ENCODE peak calls at places on chromosome 13, in ten cellular contexts. R is Peyer's patch; Z is GM12865; A is CD8-positive, alpha-beta memory T cell; L is AG04450; T is GM12878; I is epithelial cell of esophagus; V is body of pancreas; O is foreskin fibroblast; S is adrenal gland. E is an unnamed sample.
A peak's percentile ranks its signal among the peaks of the same experiment; 100 is the strongest.

GRCh38 chr13:50069255-50069654 is 54.0 kb downstream of the KCNRG start:
- DNase-seq in R (no peak), Z (no peak), A (no peak), L (no peak), T (no peak), I (no peak), V (no peak), O (no peak), S (no peak), E (no peak)

GRCh38 chr13:101730420-101731000 is 278.0 kb downstream of the ITGBL1 start:
- DNase-seq in R (no peak), Z (no peak), A (no peak), L (no peak), T (no peak), I (no peak), V (peak; percentile 11), O (no peak), S (no peak), E (no peak)

GRCh38 chr13:106151056-106151699 is 384.3 kb downstream of the EFNB2 start:
- DNase-seq in R (no peak), Z (no peak), A (no peak), L (peak; percentile 59), T (no peak), I (peak; percentile 97), V (no peak), O (peak; percentile 97), S (no peak), E (no peak)

GRCh38 chr13:71033026-71033425 is 834.0 kb downstream of the DACH1 start:
- DNase-seq in R (no peak), Z (no peak), A (no peak), L (no peak), T (no peak), I (peak; percentile 4), V (no peak), O (no peak), S (no peak), E (no peak)

GRCh38 chr13:30363725-30364124 is 56.4 kb upstream of the KATNAL1 start:
- DNase-seq in R (no peak), Z (no peak), A (no peak), L (no peak), T (no peak), I (no peak), V (no peak), O (no peak), S (no peak), E (no peak)

GRCh38 chr13:91537376-91537775 is 139.0 kb downstream of the GPC5 start:
- DNase-seq in R (no peak), Z (no peak), A (no peak), L (no peak), T (no peak), I (no peak), V (no peak), O (no peak), S (no peak), E (no peak)

GRCh38 chr13:70384156-70384555 is 275.9 kb upstream of the KLHL1 start:
- DNase-seq in R (no peak), Z (no peak), A (no peak), L (no peak), T (no peak), I (no peak), V (no peak), O (no peak), S (no peak), E (no peak)

GRCh38 chr13:35720690-35721554 is 244.4 kb upstream of the MAB21L1 start:
- DNase-seq in R (no peak), Z (peak; percentile 50), A (no peak), L (no peak), T (no peak), I (peak; percentile 39), V (peak; percentile 53), O (no peak), S (peak; percentile 52), E (peak; percentile 14)

GRCh38 chr13:105363747-105364177 is 1171.7 kb downstream of the EFNB2 start:
- DNase-seq in R (no peak), Z (no peak), A (no peak), L (no peak), T (no peak), I (peak; percentile 2), V (no peak), O (peak; percentile 2), S (no peak), E (peak; percentile 12)

GRCh38 chr13:78881746-78882145 is 222.8 kb upstream of the OBI1 start:
- DNase-seq in R (no peak), Z (no peak), A (no peak), L (no peak), T (no peak), I (no peak), V (no peak), O (no peak), S (no peak), E (no peak)

GRCh38 chr13:40983725-40984669 is 35.1 kb downstream of the ELF1 start:
- DNase-seq in R (no peak), Z (no peak), A (no peak), L (no peak), T (no peak), I (no peak), V (no peak), O (no peak), S (no peak), E (no peak)

GRCh38 chr13:111461445-111462149 is 141.2 kb downstream of the TEX29 start:
- DNase-seq in R (peak; percentile 24), Z (no peak), A (no peak), L (no peak), T (no peak), I (no peak), V (no peak), O (no peak), S (no peak), E (peak; percentile 66)

GRCh38 chr13:70520275-70520674 is 412.0 kb upstream of the KLHL1 start:
- DNase-seq in R (no peak), Z (no peak), A (no peak), L (no peak), T (no peak), I (no peak), V (no peak), O (no peak), S (no peak), E (no peak)

GRCh38 chr13:67221630-67222226 is 8.4 kb downstream of the PCDH9 start:
- DNase-seq in R (no peak), Z (no peak), A (no peak), L (no peak), T (no peak), I (no peak), V (no peak), O (no peak), S (no peak), E (no peak)
- H3K4me3 ChIP-seq in R (no peak overlapping the region), Z (no peak overlapping the region), A (no peak overlapping the region), L (no peak overlapping the region), T (no peak overlapping the region), I (no peak overlapping the region), V (no peak overlapping the region), O (no peak overlapping the region), S (no peak overlapping the region), E (no peak overlapping the region)

DNA sequence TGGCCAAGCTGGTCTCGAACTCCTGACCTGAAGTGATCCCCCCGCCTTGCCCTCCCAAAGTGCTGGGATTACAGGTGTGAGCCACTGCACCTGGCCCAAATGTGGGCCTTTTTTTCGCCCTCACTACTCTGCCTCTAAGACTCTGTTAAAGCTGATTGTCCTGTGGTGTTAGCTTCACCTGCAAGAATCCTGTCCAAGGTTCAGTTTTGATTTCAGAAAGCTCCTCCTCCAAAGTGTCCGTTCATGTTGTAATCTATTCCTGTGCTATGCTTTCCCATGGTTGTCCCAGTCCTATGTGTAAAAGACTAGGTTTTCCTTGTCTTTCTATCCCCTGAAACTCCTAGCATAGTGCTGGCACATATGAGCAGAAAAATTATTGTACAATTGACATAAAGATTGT is 440.9 kb downstream of the KLF5 start:
- DNase-seq in R (no peak), Z (no peak), A (no peak), L (no peak), T (no peak), I (no peak), V (no peak), O (no peak), S (no peak), E (no peak)
- H3K4me3 ChIP-seq in R (no peak overlapping the region), Z (no peak overlapping the region), A (no peak overlapping the region), L (no peak overlapping the region), T (no peak overlapping the region), I (no peak overlapping the region), V (no peak overlapping the region), O (no peak overlapping the region), S (no peak overlapping the region), E (no peak overlapping the region)

GRCh38 chr13:97211357-97211756 is 10.8 kb upstream of the MBNL2 start:
- DNase-seq in R (no peak), Z (no peak), A (no peak), L (no peak), T (no peak), I (no peak), V (no peak), O (no peak), S (no peak), E (no peak)

GRCh38 chr13:97202761-97203160 is 19.4 kb upstream of the MBNL2 start:
- DNase-seq in R (no peak), Z (no peak), A (no peak), L (no peak), T (no peak), I (no peak), V (no peak), O (no peak), S (no peak), E (no peak)

GRCh38 chr13:97200081-97200942 is 21.8 kb upstream of the MBNL2 start:
- DNase-seq in R (no peak), Z (no peak), A (no peak), L (no peak), T (no peak), I (no peak), V (no peak), O (no peak), S (no peak), E (no peak)

GRCh38 chr13:97205971-97206370 is 16.2 kb upstream of the MBNL2 start:
- DNase-seq in R (no peak), Z (no peak), A (no peak), L (no peak), T (no peak), I (no peak), V (no peak), O (no peak), S (no peak), E (no peak)

DNA sequence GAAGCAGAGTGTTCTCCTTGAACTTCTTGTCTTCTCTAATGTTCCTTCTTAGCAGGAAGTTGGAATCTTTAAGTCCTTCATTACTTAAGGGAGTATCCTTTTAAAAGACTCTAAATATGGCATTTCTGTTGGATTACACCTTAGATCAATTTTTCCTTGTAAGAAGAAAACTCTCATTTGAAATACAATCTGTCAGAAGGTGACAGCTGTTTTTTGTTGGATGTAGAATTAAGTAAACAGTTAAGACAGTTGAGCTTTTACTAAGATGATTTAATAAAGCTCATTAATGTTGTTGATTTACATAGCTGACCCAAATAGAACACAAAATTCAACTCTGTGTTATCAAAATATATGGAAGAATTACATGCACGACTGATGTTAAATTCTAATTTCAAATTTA is 16.7 kb upstream of the MBNL2 start:
- DNase-seq in R (no peak), Z (no peak), A (no peak), L (no peak), T (no peak), I (no peak), V (no peak), O (no peak), S (no peak), E (no peak)
- H3K4me3 ChIP-seq in R (no peak overlapping the region), Z (no peak overlapping the region), A (no peak overlapping the region), L (no peak overlapping the region), T (no peak overlapping the region), I (no peak overlapping the region), V (no peak overlapping the region), O (no peak overlapping the region), S (no peak overlapping the region), E (no peak overlapping the region)

GRCh38 chr13:46982856-46983582 is 86.2 kb upstream of the HTR2A start:
- DNase-seq in R (no peak), Z (peak; percentile 96), A (no peak), L (no peak), T (peak; percentile 96), I (no peak), V (no peak), O (no peak), S (no peak), E (peak; percentile 11)

GRCh38 chr13:46983881-46984280 is 87.0 kb upstream of the HTR2A start:
- DNase-seq in R (no peak), Z (peak; percentile 93), A (no peak), L (peak; percentile 8), T (peak; percentile 82), I (peak; percentile 90), V (no peak), O (peak; percentile 72), S (no peak), E (no peak)
- H3K4me3 ChIP-seq in R (no peak overlapping the region), Z (peak overlapping the region; percentile 1), A (no peak overlapping the region), L (no peak overlapping the region), T (peak overlapping the region; percentile 10), I (no peak overlapping the region), V (no peak overlapping the region), O (no peak overlapping the region), S (no peak overlapping the region), E (no peak overlapping the region)

E was measured in Jurkat, Clone E6-1.